ENCODE peak calls at places on chromosomes 5 and 9, in five cellular contexts. One of them, this sample, is unnamed.

GRCh38 chr9:137785704-137786161 is 91.8 kb upstream of the CACNA1B start:
- DNase-seq in GM04504: no peak
- DNase-seq in foreskin fibroblast: peak; percentile 20
- DNase-seq in endothelial cell: no peak
- DNase-seq in AG08396: no peak
- DNase-seq in this sample: no peak

GRCh38 chr5:150419630-150420270 is 7.0 kb upstream of the CD74 start:
- DNase-seq in GM04504: no peak
- DNase-seq in foreskin fibroblast: no peak
- DNase-seq in endothelial cell: no peak
- DNase-seq in AG08396: no peak
- DNase-seq in this sample: no peak

GRCh38 chr5:14735944-14736343 is 71.4 kb downstream of the OTULIN start:
- DNase-seq in GM04504: no peak
- DNase-seq in foreskin fibroblast: no peak
- DNase-seq in endothelial cell: no peak
- DNase-seq in AG08396: no peak
- DNase-seq in this sample: no peak

GRCh38 chr9:89592963-89593775 is 11.6 kb upstream of the GADD45G start:
- DNase-seq in GM04504: no peak
- DNase-seq in foreskin fibroblast: peak; percentile 7
- DNase-seq in endothelial cell: peak; percentile 33
- DNase-seq in AG08396: peak; percentile 42
- DNase-seq in this sample: no peak

GRCh38 chr5:57559110-57559635 is 76.6 kb upstream of the ACTBL2 start:
- DNase-seq in GM04504: no peak
- DNase-seq in foreskin fibroblast: peak; percentile 16
- DNase-seq in endothelial cell: no peak
- DNase-seq in AG08396: no peak
- DNase-seq in this sample: no peak

GRCh38 chr9:12856608-12857007 is 81.8 kb downstream of the LURAP1L start:
- DNase-seq in GM04504: no peak
- DNase-seq in foreskin fibroblast: no peak
- DNase-seq in endothelial cell: no peak
- DNase-seq in AG08396: no peak
- DNase-seq in this sample: no peak

GRCh38 chr5:173549644-173550043 is 66.8 kb downstream of the BOD1 start:
- DNase-seq in GM04504: no peak
- DNase-seq in foreskin fibroblast: no peak
- DNase-seq in endothelial cell: no peak
- DNase-seq in AG08396: no peak
- DNase-seq in this sample: no peak

GRCh38 chr9:75892168-75892901 is 1.9 kb downstream of the PCSK5 start:
- DNase-seq in GM04504: no peak
- DNase-seq in foreskin fibroblast: peak; percentile 52
- DNase-seq in endothelial cell: peak; percentile 24
- DNase-seq in AG08396: peak; percentile 8
- DNase-seq in this sample: no peak

GRCh38 chr5:3218096-3218495 is 377.5 kb upstream of the IRX1 start:
- DNase-seq in GM04504: no peak
- DNase-seq in foreskin fibroblast: no peak
- DNase-seq in endothelial cell: no peak
- DNase-seq in AG08396: no peak
- DNase-seq in this sample: no peak

GRCh38 chr5:127647361-127647958 is 1.4 kb upstream of the CTXN3 start:
- DNase-seq in GM04504: no peak
- DNase-seq in foreskin fibroblast: no peak
- DNase-seq in endothelial cell: no peak
- DNase-seq in AG08396: no peak
- DNase-seq in this sample: no peak

GRCh38 chr5:71932131-71932635 is 175.1 kb upstream of the MAP1B start:
- DNase-seq in GM04504: no peak
- DNase-seq in foreskin fibroblast: no peak
- DNase-seq in endothelial cell: no peak
- DNase-seq in AG08396: no peak
- DNase-seq in this sample: no peak